ENCODE peak calls at places on chromosomes 5 and 9, in six cellular contexts. W is AG08395, N is NCI-H510A, C is NCI-H524 treated with DMSO at 0.1 percent for 48 hours, Y is T-helper 9 cell, H is DMS53. T is an unnamed sample.

GRCh38 chr5:108481355-108481931 is 99.5 kb upstream of the FBXL17 start:
- DNase-seq in W (peak), N (no peak), C (no peak), Y (no peak), H (peak), T (peak)

GRCh38 chr5:124460666-124461065 is 285.8 kb downstream of the ZNF608 start:
- DNase-seq in W (no peak), N (no peak), C (peak), Y (no peak), H (no peak), T (no peak)

GRCh38 chr9:133995012-133995896 is 3.1 kb upstream of the VAV2 start:
- DNase-seq in W (peak), N (no peak), C (no peak), Y (no peak), H (peak), T (peak)

GRCh38 chr5:9892696-9893095 is 262.5 kb upstream of the TAS2R1 start:
- DNase-seq in W (no peak), N (no peak), C (no peak), Y (no peak), H (no peak), T (no peak)

GRCh38 chr9:95023217-95024003 is 294.1 kb downstream of the FANCC start:
- DNase-seq in W (peak), N (peak), C (no peak), Y (no peak), H (peak), T (no peak)

GRCh38 chr5:108636135-108636888 is 111.4 kb upstream of the FER start:
- DNase-seq in W (no peak), N (no peak), C (no peak), Y (no peak), H (no peak), T (no peak)

GRCh38 chr9:92945796-92946195 is 1.5 kb upstream of the FGD3 start:
- DNase-seq in W (no peak), N (no peak), C (no peak), Y (no peak), H (no peak), T (no peak)

GRCh38 chr9:134169724-134170401 is 5.5 kb upstream of the RNU6ATAC start:
- DNase-seq in W (no peak), N (no peak), C (no peak), Y (no peak), H (no peak), T (no peak)

GRCh38 chr9:136975624-136976023 is 1.7 kb upstream of the PTGDS start:
- DNase-seq in W (peak), N (no peak), C (no peak), Y (peak), H (no peak), T (no peak)

GRCh38 chr9:76810377-76810957 is 46.2 kb downstream of the PCA3 start:
- DNase-seq in W (peak), N (peak), C (no peak), Y (no peak), H (peak), T (peak)

GRCh38 chr5:109328626-109329025 is 81.1 kb downstream of the PJA2 start:
- DNase-seq in W (no peak), N (no peak), C (no peak), Y (no peak), H (no peak), T (no peak)

GRCh38 chr5:96868603-96869371 is 7.5 kb upstream of the ERAP2 start:
- DNase-seq in W (peak), N (no peak), C (no peak), Y (no peak), H (peak), T (peak)

GRCh38 chr9:101737705-101738565 is 512 bp downstream of the GRIN3A start:
- DNase-seq in W (peak), N (peak), C (peak), Y (no peak), H (peak), T (no peak)

GRCh38 chr9:88056876-88057275 is 81.4 kb downstream of the SPATA31C2 start:
- DNase-seq in W (no peak), N (no peak), C (no peak), Y (no peak), H (no peak), T (no peak)

GRCh38 chr9:129604056-129604765 is 16.7 kb downstream of the C9orf50 start:
- DNase-seq in W (no peak), N (no peak), C (no peak), Y (no peak), H (no peak), T (no peak)

GRCh38 chr5:137856201-137856600 is 11.5 kb upstream of the MYOT start:
- DNase-seq in W (no peak), N (no peak), C (peak), Y (no peak), H (no peak), T (no peak)

GRCh38 chr5:10268100-10268499 is 18.0 kb downstream of the CCT5 start:
- DNase-seq in W (no peak), N (no peak), C (no peak), Y (no peak), H (no peak), T (no peak)

GRCh38 chr5:148788636-148789035 is 37.8 kb upstream of the ADRB2 start:
- DNase-seq in W (no peak), N (no peak), C (no peak), Y (no peak), H (no peak), T (no peak)

GRCh38 chr5:139415221-139415861 is 11.5 kb upstream of the SPATA24 start:
- DNase-seq in W (no peak), N (no peak), C (no peak), Y (no peak), H (no peak), T (peak)

GRCh38 chr5:76626738-76627137 is 3.5 kb upstream of the F2RL2 start:
- DNase-seq in W (no peak), N (no peak), C (no peak), Y (no peak), H (no peak), T (no peak)

GRCh38 chr5:58606064-58606463 is 23.2 kb downstream of the RAB3C start:
- DNase-seq in W (no peak), N (no peak), C (no peak), Y (no peak), H (no peak), T (no peak)

GRCh38 chr5:167814828-167815227 is 476.6 kb upstream of the WWC1 start:
- DNase-seq in W (peak), N (no peak), C (no peak), Y (no peak), H (no peak), T (no peak)

GRCh38 chr5:163245584-163245983 is 191.8 kb upstream of the CCNG1 start:
- DNase-seq in W (no peak), N (no peak), C (no peak), Y (no peak), H (no peak), T (no peak)

T was measured in NCI-H1694.